ENCODE peak calls at places on chromosomes 6 and 20, in ten cellular contexts. L is CD8-positive, alpha-beta T cell; I is small intestine; N is left ventricle myocardium inferior; G is pons; R is activated CD4-positive, alpha-beta T cell treated with anti-CD3 and anti-CD28 coated beads, Interleukin-2, amount 50 U/mL, for 1 hour; X is HFFc6; B is naive B cell; Q is AG08396; T is astrocyte of the spinal cord. A is an unnamed sample.

GRCh38 chr6:107115695-107116327 is 496 bp upstream of the BEND3 start:
- DNase-seq in L (no peak), I (peak; percentile 43), N (no peak), G (peak; percentile 33), R (peak; percentile 6), X (peak; percentile 10), B (peak; percentile 24), Q (peak; percentile 50), T (peak; percentile 29), A (peak; percentile 50)

GRCh38 chr20:52104546-52105044 is 87.0 kb downstream of the ZFP64 start:
- DNase-seq in L (no peak), I (no peak), N (no peak), G (no peak), R (no peak), X (peak; percentile 2), B (no peak), Q (peak; percentile 47), T (peak; percentile 17), A (peak; percentile 16)

GRCh38 chr20:19735446-19735845 is 22.6 kb upstream of the RIN2 start:
- DNase-seq in L (no peak), I (peak; percentile 85), N (peak; percentile 66), G (no peak), R (no peak), X (peak; percentile 73), B (no peak), Q (peak; percentile 69), T (peak; percentile 81), A (peak; percentile 73)

GRCh38 chr6:142377112-142377848 is 75.5 kb downstream of the ADGRG6 start:
- DNase-seq in L (no peak), I (no peak), N (no peak), G (no peak), R (no peak), X (no peak), B (no peak), Q (no peak), T (no peak), A (peak; percentile 87)

GRCh38 chr6:37501632-37502466 is 2.2 kb upstream of the CCDC167 start:
- DNase-seq in L (no peak), I (no peak), N (no peak), G (no peak), R (peak; percentile 41), X (no peak), B (peak; percentile 21), Q (no peak), T (no peak), A (no peak)

GRCh38 chr6:41425511-41425910 is 90.1 kb downstream of the NCR2 start:
- DNase-seq in L (no peak), I (no peak), N (no peak), G (no peak), R (no peak), X (no peak), B (no peak), Q (no peak), T (no peak), A (no peak)

GRCh38 chr6:43992783-43993505 is 134.3 kb downstream of the MRPL14 start:
- DNase-seq in L (no peak), I (no peak), N (peak; percentile 72), G (no peak), R (no peak), X (no peak), B (no peak), Q (no peak), T (no peak), A (no peak)

GRCh38 chr6:51725155-51725554 is 362.3 kb downstream of the PKHD1 start:
- DNase-seq in L (no peak), I (no peak), N (no peak), G (no peak), R (no peak), X (no peak), B (no peak), Q (no peak), T (no peak), A (no peak)

GRCh38 chr20:63951398-63952209 is 4.6 kb downstream of the UCKL1 start:
- DNase-seq in L (no peak), I (peak; percentile 86), N (peak; percentile 55), G (no peak), R (no peak), X (no peak), B (no peak), Q (no peak), T (no peak), A (no peak)

GRCh38 chr20:55054443-55054842 is 579.0 kb downstream of the DOK5 start:
- DNase-seq in L (no peak), I (no peak), N (no peak), G (no peak), R (no peak), X (no peak), B (no peak), Q (no peak), T (no peak), A (no peak)

GRCh38 chr6:35181313-35181932 is 32.3 kb upstream of the SCUBE3 start:
- DNase-seq in L (no peak), I (peak; percentile 21), N (no peak), G (no peak), R (no peak), X (peak; percentile 82), B (no peak), Q (peak; percentile 68), T (peak; percentile 64), A (no peak)

GRCh38 chr6:143745160-143746133 is 67.7 kb downstream of the PHACTR2 start:
- DNase-seq in L (no peak), I (peak; percentile 81), N (no peak), G (peak; percentile 63), R (no peak), X (peak; percentile 13), B (no peak), Q (peak; percentile 70), T (peak; percentile 84), A (peak; percentile 4)

GRCh38 chr20:64108731-64109389 is 1.5 kb upstream of the NPBWR2 start:
- DNase-seq in L (no peak), I (no peak), N (peak; percentile 6), G (no peak), R (no peak), X (no peak), B (no peak), Q (no peak), T (no peak), A (no peak)

GRCh38 chr20:59400666-59401065 is 100.3 kb downstream of the EDN3 start:
- DNase-seq in L (no peak), I (peak; percentile 15), N (no peak), G (no peak), R (no peak), X (no peak), B (no peak), Q (no peak), T (no peak), A (no peak)

GRCh38 chr6:82569022-82569421 is 205.4 kb downstream of the TPBG start:
- DNase-seq in L (no peak), I (no peak), N (no peak), G (no peak), R (no peak), X (no peak), B (no peak), Q (no peak), T (no peak), A (no peak)

GRCh38 chr6:107061125-107062020 is 33.4 kb downstream of the MTRES1 start:
- DNase-seq in L (no peak), I (no peak), N (no peak), G (no peak), R (no peak), X (no peak), B (peak; percentile 7), Q (no peak), T (peak; percentile 24), A (no peak)

GRCh38 chr6:142945071-142945445 is at the start of gene HIVEP2:
- DNase-seq in L (peak; percentile 74), I (peak; percentile 77), N (peak; percentile 87), G (peak; percentile 68), R (peak; percentile 88), X (peak; percentile 69), B (peak; percentile 82), Q (peak; percentile 79), T (peak; percentile 89), A (peak; percentile 82)

GRCh38 chr20:11496382-11496781 is 421.3 kb upstream of the BTBD3 start:
- DNase-seq in L (no peak), I (no peak), N (no peak), G (no peak), R (no peak), X (no peak), B (no peak), Q (no peak), T (no peak), A (no peak)

GRCh38 chr6:77178821-77179220 is 284.5 kb downstream of the HTR1B start:
- DNase-seq in L (no peak), I (no peak), N (no peak), G (no peak), R (no peak), X (peak; percentile 73), B (no peak), Q (peak; percentile 35), T (peak; percentile 66), A (no peak)

GRCh38 chr20:38644588-38644987 is 43.0 kb downstream of the ARHGAP40 start:
- DNase-seq in L (no peak), I (no peak), N (no peak), G (no peak), R (no peak), X (no peak), B (no peak), Q (no peak), T (no peak), A (no peak)

GRCh38 chr20:52965380-52965779 is 6.8 kb upstream of the TSHZ2 start:
- DNase-seq in L (no peak), I (no peak), N (no peak), G (no peak), R (no peak), X (no peak), B (no peak), Q (no peak), T (no peak), A (no peak)

GRCh38 chr6:39664173-39664572 is 61.0 kb downstream of the KIF6 start:
- DNase-seq in L (no peak), I (no peak), N (no peak), G (peak; percentile 93), R (no peak), X (no peak), B (no peak), Q (no peak), T (no peak), A (no peak)

GRCh38 chr6:139713911-139714527 is 339.6 kb upstream of the CITED2 start:
- DNase-seq in L (no peak), I (peak; percentile 18), N (no peak), G (no peak), R (no peak), X (no peak), B (no peak), Q (no peak), T (peak; percentile 5), A (no peak)

GRCh38 chr6:169959129-169960002 is 207.9 kb downstream of the ERMARD start:
- DNase-seq in L (peak; percentile 49), I (peak; percentile 35), N (no peak), G (peak; percentile 15), R (peak; percentile 63), X (no peak), B (peak; percentile 86), Q (no peak), T (no peak), A (no peak)

GRCh38 chr6:84871925-84872324 is 107.5 kb upstream of the TBX18 start:
- DNase-seq in L (no peak), I (no peak), N (no peak), G (no peak), R (no peak), X (no peak), B (no peak), Q (no peak), T (no peak), A (no peak)

GRCh38 chr20:43915209-43916072 is 789 bp downstream of the TOX2 start:
- DNase-seq in L (no peak), I (no peak), N (no peak), G (no peak), R (peak; percentile 33), X (peak; percentile 26), B (no peak), Q (peak; percentile 65), T (peak; percentile 18), A (no peak)

GRCh38 chr6:83108378-83108777 is 40.9 kb downstream of the DOP1A start:
- DNase-seq in L (no peak), I (no peak), N (no peak), G (no peak), R (no peak), X (no peak), B (no peak), Q (no peak), T (no peak), A (no peak)

A was measured in ACHN.